ENCODE peak calls at places on chromosomes 7 and 10, in eight cellular contexts. One of them, this sample, is unnamed.

GRCh38 chr7:2668401-2668800 is 19.6 kb upstream of the AMZ1 start:
- DNase-seq in A172: peak; percentile 80
- DNase-seq in amniotic epithelial cell: no peak
- DNase-seq in skeletal muscle cell: no peak
- DNase-seq in upper lobe of left lung: no peak
- DNase-seq in H9: no peak
- DNase-seq in NCI-H1694 treated with DMSO at 0.1 percent for 48 hours: no peak
- DNase-seq in GM04503: no peak
- DNase-seq in this sample: no peak

GRCh38 chr7:152633504-152633903 is 42.4 kb downstream of the XRCC2 start:
- DNase-seq in skeletal muscle cell: no peak
- DNase-seq in amniotic epithelial cell: no peak
- DNase-seq in upper lobe of left lung: no peak
- DNase-seq in H9: no peak
- DNase-seq in A172: no peak
- DNase-seq in GM04503: no peak
- DNase-seq in NCI-H1694 treated with DMSO at 0.1 percent for 48 hours: no peak
- DNase-seq in this sample: no peak

GRCh38 chr7:101681170-101682007 is 52.3 kb upstream of the MYL10 start:
- DNase-seq in GM04503: peak; percentile 89
- DNase-seq in NCI-H1694 treated with DMSO at 0.1 percent for 48 hours: no peak
- DNase-seq in skeletal muscle cell: peak; percentile 64
- DNase-seq in A172: peak; percentile 98
- DNase-seq in upper lobe of left lung: no peak
- DNase-seq in amniotic epithelial cell: peak; percentile 81
- DNase-seq in H9: no peak
- DNase-seq in this sample: peak; percentile 66

GRCh38 chr7:38506756-38507155 is 124.4 kb downstream of the AMPH start:
- DNase-seq in skeletal muscle cell: peak; percentile 9
- DNase-seq in upper lobe of left lung: no peak
- DNase-seq in amniotic epithelial cell: no peak
- DNase-seq in H9: no peak
- DNase-seq in A172: peak; percentile 52
- DNase-seq in NCI-H1694 treated with DMSO at 0.1 percent for 48 hours: no peak
- DNase-seq in GM04503: peak; percentile 39
- DNase-seq in this sample: peak; percentile 78

GRCh38 chr10:68167271-68167670 is 58.0 kb downstream of the MYPN start:
- DNase-seq in A172: no peak
- DNase-seq in upper lobe of left lung: no peak
- DNase-seq in amniotic epithelial cell: peak; percentile 54
- DNase-seq in skeletal muscle cell: no peak
- DNase-seq in GM04503: no peak
- DNase-seq in H9: no peak
- DNase-seq in NCI-H1694 treated with DMSO at 0.1 percent for 48 hours: no peak
- DNase-seq in this sample: no peak

GRCh38 chr7:64882341-64883112 is 20.5 kb upstream of the ZNF273 start:
- DNase-seq in H9: peak; percentile 18
- DNase-seq in GM04503: no peak
- DNase-seq in amniotic epithelial cell: no peak
- DNase-seq in NCI-H1694 treated with DMSO at 0.1 percent for 48 hours: no peak
- DNase-seq in A172: no peak
- DNase-seq in skeletal muscle cell: no peak
- DNase-seq in upper lobe of left lung: peak; percentile 64
- DNase-seq in this sample: no peak

GRCh38 chr7:42471573-42472174 is 234.7 kb upstream of the GLI3 start:
- DNase-seq in upper lobe of left lung: no peak
- DNase-seq in A172: peak; percentile 23
- DNase-seq in NCI-H1694 treated with DMSO at 0.1 percent for 48 hours: no peak
- DNase-seq in GM04503: no peak
- DNase-seq in amniotic epithelial cell: peak; percentile 23
- DNase-seq in H9: no peak
- DNase-seq in skeletal muscle cell: no peak
- DNase-seq in this sample: no peak

GRCh38 chr10:3933733-3934132 is 148.7 kb upstream of the KLF6 start:
- DNase-seq in skeletal muscle cell: no peak
- DNase-seq in NCI-H1694 treated with DMSO at 0.1 percent for 48 hours: no peak
- DNase-seq in upper lobe of left lung: no peak
- DNase-seq in H9: no peak
- DNase-seq in amniotic epithelial cell: no peak
- DNase-seq in A172: no peak
- DNase-seq in GM04503: no peak
- DNase-seq in this sample: no peak

GRCh38 chr10:17453377-17454091 is 861 bp downstream of the ST8SIA6 start:
- DNase-seq in GM04503: no peak
- DNase-seq in NCI-H1694 treated with DMSO at 0.1 percent for 48 hours: no peak
- DNase-seq in H9: peak; percentile 68
- DNase-seq in A172: peak; percentile 27
- DNase-seq in upper lobe of left lung: peak; percentile 35
- DNase-seq in skeletal muscle cell: no peak
- DNase-seq in amniotic epithelial cell: peak; percentile 6
- DNase-seq in this sample: no peak

GRCh38 chr7:40057292-40057691 is 77.1 kb downstream of the MPLKIP start:
- DNase-seq in NCI-H1694 treated with DMSO at 0.1 percent for 48 hours: no peak
- DNase-seq in skeletal muscle cell: peak; percentile 3
- DNase-seq in H9: no peak
- DNase-seq in A172: peak; percentile 50
- DNase-seq in GM04503: no peak
- DNase-seq in upper lobe of left lung: peak; percentile 72
- DNase-seq in amniotic epithelial cell: peak; percentile 45
- DNase-seq in this sample: no peak

GRCh38 chr10:93103953-93104352 is 30.3 kb downstream of the CYP26A1 start:
- DNase-seq in GM04503: no peak
- DNase-seq in amniotic epithelial cell: no peak
- DNase-seq in NCI-H1694 treated with DMSO at 0.1 percent for 48 hours: no peak
- DNase-seq in upper lobe of left lung: no peak
- DNase-seq in H9: no peak
- DNase-seq in A172: no peak
- DNase-seq in skeletal muscle cell: no peak
- DNase-seq in this sample: no peak

GRCh38 chr7:28536259-28536658 is 123.9 kb downstream of the CREB5 start:
- DNase-seq in GM04503: no peak
- DNase-seq in upper lobe of left lung: no peak
- DNase-seq in skeletal muscle cell: peak; percentile 44
- DNase-seq in H9: peak; percentile 83
- DNase-seq in A172: no peak
- DNase-seq in NCI-H1694 treated with DMSO at 0.1 percent for 48 hours: no peak
- DNase-seq in amniotic epithelial cell: peak; percentile 64
- DNase-seq in this sample: peak; percentile 10

GRCh38 chr7:99196536-99197288 is 11.2 kb downstream of the KPNA7 start:
- DNase-seq in A172: peak; percentile 20
- DNase-seq in NCI-H1694 treated with DMSO at 0.1 percent for 48 hours: no peak
- DNase-seq in GM04503: no peak
- DNase-seq in H9: no peak
- DNase-seq in skeletal muscle cell: no peak
- DNase-seq in amniotic epithelial cell: no peak
- DNase-seq in upper lobe of left lung: no peak
- DNase-seq in this sample: peak; percentile 8

GRCh38 chr7:43669286-43670081 is 59.8 kb downstream of the COA1 start:
- DNase-seq in upper lobe of left lung: no peak
- DNase-seq in A172: peak; percentile 42
- DNase-seq in GM04503: no peak
- DNase-seq in NCI-H1694 treated with DMSO at 0.1 percent for 48 hours: no peak
- DNase-seq in H9: peak; percentile 96
- DNase-seq in skeletal muscle cell: no peak
- DNase-seq in amniotic epithelial cell: peak; percentile 40
- DNase-seq in this sample: no peak

GRCh38 chr7:41517771-41518170 is 185.1 kb downstream of the INHBA start:
- DNase-seq in skeletal muscle cell: no peak
- DNase-seq in GM04503: no peak
- DNase-seq in NCI-H1694 treated with DMSO at 0.1 percent for 48 hours: no peak
- DNase-seq in H9: no peak
- DNase-seq in A172: no peak
- DNase-seq in amniotic epithelial cell: no peak
- DNase-seq in upper lobe of left lung: no peak
- DNase-seq in this sample: no peak

GRCh38 chr10:128116187-128116586 is 10.0 kb downstream of the MKI67 start:
- DNase-seq in A172: no peak
- DNase-seq in upper lobe of left lung: no peak
- DNase-seq in NCI-H1694 treated with DMSO at 0.1 percent for 48 hours: no peak
- DNase-seq in GM04503: no peak
- DNase-seq in H9: no peak
- DNase-seq in skeletal muscle cell: no peak
- DNase-seq in amniotic epithelial cell: no peak
- DNase-seq in this sample: no peak

GRCh38 chr7:41890631-41891265 is 187.9 kb upstream of the INHBA start:
- DNase-seq in amniotic epithelial cell: no peak
- DNase-seq in upper lobe of left lung: no peak
- DNase-seq in H9: no peak
- DNase-seq in NCI-H1694 treated with DMSO at 0.1 percent for 48 hours: no peak
- DNase-seq in skeletal muscle cell: no peak
- DNase-seq in A172: no peak
- DNase-seq in GM04503: no peak
- DNase-seq in this sample: no peak

GRCh38 chr7:100602889-100603696 is 930 bp downstream of the PCOLCE start:
- DNase-seq in H9: peak; percentile 92
- DNase-seq in upper lobe of left lung: peak; percentile 49
- DNase-seq in amniotic epithelial cell: no peak
- DNase-seq in skeletal muscle cell: peak; percentile 54
- DNase-seq in GM04503: peak; percentile 53
- DNase-seq in NCI-H1694 treated with DMSO at 0.1 percent for 48 hours: no peak
- DNase-seq in A172: peak; percentile 60
- DNase-seq in this sample: no peak

GRCh38 chr10:59628456-59628855 is 81.2 kb downstream of the SLC16A9 start:
- DNase-seq in GM04503: no peak
- DNase-seq in amniotic epithelial cell: no peak
- DNase-seq in skeletal muscle cell: no peak
- DNase-seq in NCI-H1694 treated with DMSO at 0.1 percent for 48 hours: no peak
- DNase-seq in A172: no peak
- DNase-seq in H9: no peak
- DNase-seq in upper lobe of left lung: no peak
- DNase-seq in this sample: no peak

GRCh38 chr10:488933-489215 is 200.6 kb downstream of the DIP2C start:
- DNase-seq in amniotic epithelial cell: no peak
- DNase-seq in A172: no peak
- DNase-seq in GM04503: no peak
- DNase-seq in H9: no peak
- DNase-seq in skeletal muscle cell: no peak
- DNase-seq in NCI-H1694 treated with DMSO at 0.1 percent for 48 hours: no peak
- DNase-seq in upper lobe of left lung: no peak
- DNase-seq in this sample: no peak

GRCh38 chr10:45160266-45160665 is 155.1 kb downstream of the OR13A1 start:
- DNase-seq in A172: peak; percentile 18
- DNase-seq in skeletal muscle cell: peak; percentile 41
- DNase-seq in amniotic epithelial cell: peak; percentile 76
- DNase-seq in GM04503: no peak
- DNase-seq in NCI-H1694 treated with DMSO at 0.1 percent for 48 hours: no peak
- DNase-seq in H9: no peak
- DNase-seq in upper lobe of left lung: no peak
- DNase-seq in this sample: peak; percentile 73

GRCh38 chr7:74023037-74023436 is 4.9 kb upstream of the ELN start:
- DNase-seq in amniotic epithelial cell: peak; percentile 20
- DNase-seq in skeletal muscle cell: no peak
- DNase-seq in upper lobe of left lung: no peak
- DNase-seq in H9: peak; percentile 50
- DNase-seq in GM04503: no peak
- DNase-seq in A172: peak; percentile 81
- DNase-seq in NCI-H1694 treated with DMSO at 0.1 percent for 48 hours: no peak
- DNase-seq in this sample: no peak

This sample was measured in HS-5.